ENCODE peak calls at places on chromosomes 2 and 18, in ten cellular contexts. W, D, N, S, I, A, E, G, B and O are unnamed samples.

GRCh38 chr2:70471129-70471528 is 82.5 kb downstream of the TGFA start:
- DNase-seq in E (no peak), G (no peak), B (no peak), D (no peak), I (no peak), N (no peak), A (no peak), S (no peak), W (no peak), O (peak; percentile 21)

GRCh38 chr2:30264236-30264635 is 32.9 kb downstream of the LBH start:
- DNase-seq in A (no peak), N (no peak), S (no peak), I (no peak), G (no peak), E (no peak), W (no peak), B (no peak), D (no peak), O (no peak)

GRCh38 chr2:14866953-14867352 is 234.4 kb downstream of the LRATD1 start:
- DNase-seq in W (no peak), G (no peak), I (no peak), S (no peak), N (no peak), A (peak; percentile 99), E (no peak), D (no peak), B (peak; percentile 84), O (no peak)

GRCh38 chr2:43934567-43934966 is 61.2 kb downstream of the LRPPRC start:
- DNase-seq in N (peak; percentile 19), A (no peak), I (no peak), G (no peak), D (no peak), E (no peak), B (no peak), W (no peak), S (no peak), O (no peak)

GRCh38 chr18:76368976-76369375 is 126.1 kb downstream of the ZNF516 start:
- DNase-seq in N (no peak), G (no peak), I (no peak), W (no peak), S (no peak), D (peak; percentile 38), E (no peak), A (no peak), B (no peak), O (no peak)

GRCh38 chr2:45433363-45433762 is 177.7 kb downstream of the SRBD1 start:
- DNase-seq in W (no peak), E (no peak), A (no peak), G (no peak), S (no peak), I (no peak), D (no peak), B (no peak), N (no peak), O (no peak)

GRCh38 chr2:222298311-222299150 is at the start of gene PAX3:
- DNase-seq in I (no peak), D (no peak), N (no peak), S (peak; percentile 79), W (no peak), E (no peak), G (no peak), B (no peak), A (no peak), O (no peak)

GRCh38 chr2:30716117-30716900 is 90.9 kb downstream of the CAPN13 start:
- DNase-seq in G (no peak), E (no peak), B (no peak), A (no peak), N (no peak), S (no peak), I (no peak), W (no peak), D (peak; percentile 33), O (no peak)

GRCh38 chr18:64100136-64100922 is 48.6 kb downstream of the LINC00305 start:
- DNase-seq in A (peak; percentile 46), D (no peak), G (no peak), N (no peak), B (no peak), E (no peak), W (no peak), I (no peak), S (no peak), O (no peak)

GRCh38 chr18:56197460-56197859 is 440.9 kb downstream of the TXNL1 start:
- DNase-seq in B (no peak), A (no peak), W (no peak), D (no peak), I (peak; percentile 15), S (no peak), E (no peak), N (no peak), G (no peak), O (no peak)

GRCh38 chr18:21117385-21118135 is 5.9 kb upstream of the ROCK1 start:
- DNase-seq in B (no peak), A (no peak), E (no peak), D (no peak), I (peak; percentile 8), S (no peak), G (no peak), N (peak; percentile 92), W (no peak), O (no peak)

GRCh38 chr2:182142062-182142461 is 156.4 kb downstream of the PPP1R1C start:
- DNase-seq in B (no peak), N (no peak), I (no peak), G (no peak), W (no peak), A (no peak), D (no peak), S (no peak), E (no peak), O (no peak)

GRCh38 chr2:15651367-15651727 is 59.7 kb downstream of the DDX1 start:
- DNase-seq in W (no peak), B (no peak), E (no peak), G (no peak), D (no peak), I (no peak), S (no peak), A (no peak), N (no peak), O (no peak)

GRCh38 chr2:29910465-29910864 is 10.9 kb downstream of the ALK start:
- DNase-seq in S (no peak), B (no peak), D (no peak), I (no peak), A (no peak), G (no peak), E (no peak), W (no peak), N (no peak), O (no peak)

GRCh38 chr2:43790118-43790517 is 16.3 kb downstream of the DYNC2LI1 start:
- DNase-seq in E (no peak), B (no peak), W (no peak), G (no peak), D (no peak), A (no peak), I (no peak), N (peak; percentile 21), S (no peak), O (no peak)

GRCh38 chr2:143949121-143949848 is 570.6 kb downstream of the ZEB2 start:
- DNase-seq in G (no peak), S (no peak), A (no peak), B (no peak), D (no peak), I (no peak), E (no peak), W (no peak), N (peak; percentile 44), O (no peak)

GRCh38 chr2:155310589-155310988 is 612.1 kb downstream of the KCNJ3 start:
- DNase-seq in G (no peak), D (no peak), B (peak; percentile 13), I (no peak), S (no peak), A (peak; percentile 21), W (no peak), N (no peak), E (no peak), O (no peak)

GRCh38 chr2:120367649-120368048 is 21.7 kb downstream of the INHBB start:
- DNase-seq in S (peak; percentile 44), G (no peak), N (peak; percentile 5), A (no peak), E (no peak), I (no peak), B (no peak), D (no peak), W (no peak), O (no peak)

GRCh38 chr2:108454440-108454839 is 5.4 kb downstream of the GCC2 start:
- DNase-seq in D (no peak), W (no peak), E (no peak), G (no peak), S (no peak), B (no peak), A (no peak), I (no peak), N (no peak), O (no peak)

GRCh38 chr2:88159955-88160415 is 10.2 kb upstream of the THNSL2 start:
- DNase-seq in G (peak; percentile 37), W (peak; percentile 31), S (no peak), N (peak; percentile 67), D (peak; percentile 76), A (peak; percentile 77), E (no peak), B (peak; percentile 49), I (peak; percentile 69), O (no peak)

GRCh38 chr18:56516769-56517168 is 121.6 kb downstream of the TXNL1 start:
- DNase-seq in S (no peak), G (no peak), I (no peak), A (no peak), B (no peak), N (peak; percentile 50), E (no peak), D (no peak), W (no peak), O (no peak)

GRCh38 chr2:3727397-3728045 is 24.1 kb downstream of the DCDC2C start:
- DNase-seq in E (no peak), A (no peak), W (no peak), G (no peak), B (no peak), D (no peak), N (no peak), I (no peak), S (no peak), O (no peak)

GRCh38 chr18:23311346-23312103 is 141.6 kb upstream of the RIOK3 start:
- DNase-seq in G (no peak), W (no peak), B (no peak), D (no peak), N (peak; percentile 90), I (no peak), E (no peak), A (no peak), S (no peak), O (no peak)

GRCh38 chr2:181124499-181124898 is 144.1 kb downstream of the UBE2E3 start:
- DNase-seq in G (no peak), W (no peak), A (no peak), I (peak; percentile 6), N (peak; percentile 22), B (no peak), E (no peak), D (no peak), S (no peak), O (no peak)

GRCh38 chr2:11542275-11542819 is 8.5 kb downstream of the GREB1 start:
- DNase-seq in B (no peak), I (no peak), S (no peak), G (no peak), N (no peak), W (no peak), D (no peak), A (no peak), E (no peak), O (no peak)

GRCh38 chr2:219381448-219381847 is 6.3 kb downstream of the DNPEP start:
- DNase-seq in G (no peak), A (no peak), S (no peak), B (no peak), E (no peak), D (no peak), W (no peak), I (no peak), N (no peak), O (no peak)

GRCh38 chr2:62038980-62039771 is 133.7 kb downstream of the COMMD1 start:
- DNase-seq in S (no peak), I (peak; percentile 57), W (no peak), G (no peak), D (no peak), N (peak; percentile 55), E (no peak), A (no peak), B (no peak), O (no peak)

GRCh38 chr18:27164905-27165304 is 20.2 kb downstream of the CHST9 start:
- DNase-seq in G (no peak), B (no peak), S (no peak), I (no peak), W (no peak), D (no peak), N (no peak), E (no peak), A (no peak), O (no peak)